ENCODE peak calls at places on chromosomes 2 and 18, in ten cellular contexts. J, Q, T, N, P, I, O, R, L and V are unnamed samples. For H3K4me1, the result is how much of the 10 kb centered on the place peaks cover.

GRCh38 chr2:144580521-144581153 is 60.7 kb upstream of the ZEB2 start:
- DNase-seq in J (no peak), Q (no peak), T (no peak), N (no peak), P (no peak), I (no peak), O (peak), R (no peak), L (no peak), V (no peak)

GRCh38 chr2:46179037-46179621 is 118.1 kb upstream of the EPAS1 start:
- DNase-seq in J (no peak), Q (no peak), T (peak), N (no peak), P (peak), I (peak), O (peak), R (no peak), L (peak), V (peak)

GRCh38 chr2:33000986-33001385 is 54.2 kb downstream of the LTBP1 start:
- DNase-seq in J (peak), Q (no peak), T (no peak), N (no peak), P (peak), I (no peak), O (no peak), R (no peak), L (no peak), V (no peak)

GRCh38 chr2:241304039-241304670 is 11.3 kb downstream of the HDLBP start:
- DNase-seq in J (no peak), Q (no peak), T (no peak), N (no peak), P (no peak), I (no peak), O (no peak), R (no peak), L (no peak), V (no peak)

GRCh38 chr2:231530099-231531085 is at the start of gene NMUR1:
- DNase-seq in J (no peak), Q (peak), T (peak), N (peak), P (no peak), I (peak), O (peak), R (peak), L (peak), V (peak)

GRCh38 chr2:45652090-45653050 is 895 bp downstream of the PRKCE start:
- DNase-seq in J (no peak), Q (no peak), T (peak), N (no peak), P (peak), I (peak), O (no peak), R (peak), L (peak), V (peak)

GRCh38 chr2:113762377-113763118 is 6.1 kb upstream of the SLC35F5 start:
- DNase-seq in J (no peak), Q (no peak), T (no peak), N (no peak), P (peak), I (no peak), O (no peak), R (no peak), L (no peak), V (no peak)

GRCh38 chr2:75241696-75242095 is 42.4 kb upstream of the TACR1 start:
- DNase-seq in J (peak), Q (no peak), T (no peak), N (peak), P (peak), I (no peak), O (peak), R (no peak), L (no peak), V (no peak)

GRCh38 chr2:169715379-169716228 is 18.0 kb upstream of the KLHL23 start:
- DNase-seq in J (peak), Q (no peak), T (peak), N (no peak), P (peak), I (peak), O (peak), R (peak), L (no peak), V (peak)

GRCh38 chr2:48600917-48601316 is 16.7 kb upstream of the GTF2A1L start:
- DNase-seq in J (no peak), Q (no peak), T (no peak), N (no peak), P (peak), I (no peak), O (no peak), R (no peak), L (no peak), V (no peak)

GRCh38 chr2:231667497-231667896 is 40.8 kb upstream of the PTMA start:
- DNase-seq in J (no peak), Q (no peak), T (no peak), N (no peak), P (no peak), I (no peak), O (no peak), R (peak), L (no peak), V (no peak)

GRCh38 chr2:109014476-109014875 is 25.5 kb upstream of the EDAR start:
- DNase-seq in J (no peak), Q (no peak), T (no peak), N (no peak), P (no peak), I (no peak), O (no peak), R (no peak), L (no peak), V (no peak)

GRCh38 chr2:147679664-147680502 is 164.9 kb upstream of the ACVR2A start:
- DNase-seq in J (no peak), Q (no peak), T (no peak), N (no peak), P (peak), I (no peak), O (no peak), R (no peak), L (no peak), V (no peak)

GRCh38 chr2:182615036-182615435 is 101.0 kb upstream of the DNAJC10 start:
- DNase-seq in J (no peak), Q (no peak), T (no peak), N (no peak), P (no peak), I (no peak), O (no peak), R (no peak), L (no peak), V (no peak)

DNA sequence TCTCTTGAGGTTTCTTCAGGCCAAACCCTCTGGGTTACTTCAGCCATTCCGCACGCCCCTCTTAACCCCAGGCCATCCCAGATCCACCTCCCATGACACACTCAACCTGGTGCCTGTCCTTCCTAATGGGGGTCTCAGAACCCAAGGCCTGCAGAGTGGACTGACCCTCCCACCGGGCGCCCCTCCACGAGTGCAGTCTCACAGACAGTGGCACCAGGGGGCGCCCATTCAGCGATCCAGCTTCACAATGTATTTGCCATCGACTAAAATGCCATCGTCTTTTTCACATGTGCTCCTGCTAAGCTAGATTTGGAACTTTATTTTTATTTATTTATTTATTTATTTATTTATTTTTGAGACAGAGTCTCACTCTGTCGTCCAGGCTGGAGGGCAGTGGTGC is 38.5 kb downstream of the INPP5D start:
- DNase-seq in J (peak), Q (no peak), T (peak), N (peak), P (peak), I (peak), O (no peak), R (peak), L (no peak), V (peak)
- TF ChIP-seq CTCF in J (peak), Q (peak), T (peak), N (peak), P (peak), I (no peak), O (peak), R (no peak), L (peak), V (no peak)

GRCh38 chr2:101001713-101002561 is at the start of gene RPL31:
- DNase-seq in J (peak), Q (peak), T (peak), N (peak), P (peak), I (peak), O (peak), R (peak), L (peak), V (peak)

GRCh38 chr2:100997509-100998234 is 4.4 kb upstream of the RPL31 start:
- DNase-seq in J (no peak), Q (no peak), T (no peak), N (no peak), P (no peak), I (no peak), O (no peak), R (no peak), L (no peak), V (no peak)

GRCh38 chr2:100995309-100996075 is 6.6 kb upstream of the RPL31 start:
- DNase-seq in J (no peak), Q (no peak), T (no peak), N (no peak), P (no peak), I (no peak), O (no peak), R (no peak), L (no peak), V (no peak)

GRCh38 chr2:100999995-101000394 is 2.1 kb upstream of the RPL31 start:
- DNase-seq in J (no peak), Q (no peak), T (no peak), N (no peak), P (no peak), I (no peak), O (no peak), R (no peak), L (no peak), V (no peak)

GRCh38 chr2:100998235-100998573 is 3.9 kb upstream of the RPL31 start:
- DNase-seq in J (no peak), Q (no peak), T (no peak), N (no peak), P (no peak), I (no peak), O (no peak), R (no peak), L (no peak), V (no peak)
- TF ChIP-seq POLR2A in J (no peak), Q (no peak), T (no peak), N (no peak), P (no peak), I (no peak), O (no peak), R (no peak), L (no peak), V (no peak)

DNA sequence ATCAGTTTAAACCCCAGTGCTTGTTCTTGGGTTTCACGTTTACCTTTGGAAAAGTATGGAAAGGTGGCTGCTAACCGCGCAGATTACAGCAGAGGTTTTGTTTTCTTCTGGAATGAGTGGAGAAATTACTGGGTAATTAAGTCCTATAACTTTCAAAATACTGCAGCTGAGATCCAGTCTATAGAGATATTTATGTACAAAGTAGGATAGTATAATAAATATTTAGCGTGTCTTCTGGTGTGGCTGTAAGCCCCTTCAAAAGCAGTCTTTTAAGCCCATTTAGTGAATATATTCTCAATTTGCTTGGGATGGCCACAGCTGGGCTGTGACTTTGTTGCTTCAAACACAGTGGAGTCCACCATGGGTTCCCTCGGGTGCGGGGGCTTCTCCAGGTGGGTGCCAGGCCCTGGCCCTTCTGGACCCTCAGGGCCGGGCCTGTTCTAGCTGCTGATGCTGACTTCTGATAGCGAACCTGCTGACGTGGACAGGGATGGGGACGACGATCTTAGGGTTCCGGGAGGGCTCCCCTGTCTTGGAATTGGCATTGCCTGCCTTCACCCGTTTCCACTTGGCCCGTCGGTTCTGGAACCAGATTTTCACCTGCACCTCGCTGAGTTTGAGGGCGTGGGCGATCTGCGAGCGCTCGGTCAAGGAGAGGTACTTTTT is 2.6 kb downstream of the GBX2 start:
- DNase-seq in J (no peak), Q (no peak), T (no peak), N (no peak), P (no peak), I (peak), O (no peak), R (no peak), L (no peak), V (no peak)
- H3K4me1 ChIP-seq in J (under half), Q (under half), T (half or more), N (under half), P (under half), I (half or more), O (under half), R (under half), L (under half), V (half or more)

DNA sequence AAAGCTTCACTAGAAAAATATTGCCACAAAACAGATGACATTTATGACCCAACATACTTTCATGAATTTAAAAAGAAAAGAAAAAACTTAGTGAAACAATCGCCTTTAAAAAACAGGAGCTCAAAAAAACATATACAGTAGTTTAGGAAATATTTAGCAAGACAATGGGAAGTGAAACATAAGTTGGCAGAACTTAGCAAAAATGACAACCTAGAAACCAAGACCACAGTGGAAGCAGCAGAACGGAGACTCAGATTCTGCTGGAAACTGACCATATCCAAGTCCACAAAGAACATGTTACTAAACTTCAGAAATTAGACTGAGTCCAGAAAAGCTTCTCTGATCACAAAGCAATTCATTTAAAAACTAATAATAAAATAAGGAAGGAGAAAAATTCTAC is 41.8 kb upstream of the CTAGE1 start:
- DNase-seq in J (no peak), Q (no peak), T (no peak), N (no peak), P (no peak), I (no peak), O (no peak), R (no peak), L (no peak), V (no peak)
- TF ChIP-seq CTCF in J (no peak), Q (no peak), T (no peak), N (no peak), P (no peak), I (no peak), O (no peak), R (no peak), L (no peak), V (no peak)

DNA sequence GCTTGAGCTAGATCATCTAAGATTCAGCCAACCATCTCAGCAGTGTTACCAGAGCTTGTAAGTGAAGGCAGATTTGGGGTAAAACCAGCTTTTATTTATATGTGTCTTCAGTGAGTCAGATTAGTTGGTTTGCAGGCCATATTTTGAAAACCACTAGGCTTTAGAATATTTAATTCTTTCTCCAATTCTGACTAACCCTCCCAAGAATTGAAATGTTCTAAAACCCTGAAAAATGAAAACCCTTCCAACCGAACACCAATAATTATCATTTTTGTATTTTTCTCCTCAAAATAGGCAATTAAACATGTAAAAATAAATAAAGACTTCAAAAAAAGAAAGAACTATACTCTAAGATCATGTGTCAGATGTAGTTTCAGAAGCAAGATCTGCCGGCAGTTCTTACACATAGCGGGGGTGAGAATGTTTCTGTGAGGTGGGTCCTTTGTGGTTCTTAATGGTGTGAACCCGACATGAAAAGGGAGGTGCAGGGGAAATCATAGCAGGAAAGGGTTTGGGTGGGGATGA is 14.2 kb downstream of the PLEK start:
- DNase-seq in J (no peak), Q (no peak), T (no peak), N (no peak), P (no peak), I (no peak), O (no peak), R (no peak), L (no peak), V (no peak)
- TF ChIP-seq POLR2A in J (no peak), Q (no peak), T (no peak), N (no peak), P (no peak), I (no peak), O (no peak), R (no peak), L (no peak), V (no peak)

DNA sequence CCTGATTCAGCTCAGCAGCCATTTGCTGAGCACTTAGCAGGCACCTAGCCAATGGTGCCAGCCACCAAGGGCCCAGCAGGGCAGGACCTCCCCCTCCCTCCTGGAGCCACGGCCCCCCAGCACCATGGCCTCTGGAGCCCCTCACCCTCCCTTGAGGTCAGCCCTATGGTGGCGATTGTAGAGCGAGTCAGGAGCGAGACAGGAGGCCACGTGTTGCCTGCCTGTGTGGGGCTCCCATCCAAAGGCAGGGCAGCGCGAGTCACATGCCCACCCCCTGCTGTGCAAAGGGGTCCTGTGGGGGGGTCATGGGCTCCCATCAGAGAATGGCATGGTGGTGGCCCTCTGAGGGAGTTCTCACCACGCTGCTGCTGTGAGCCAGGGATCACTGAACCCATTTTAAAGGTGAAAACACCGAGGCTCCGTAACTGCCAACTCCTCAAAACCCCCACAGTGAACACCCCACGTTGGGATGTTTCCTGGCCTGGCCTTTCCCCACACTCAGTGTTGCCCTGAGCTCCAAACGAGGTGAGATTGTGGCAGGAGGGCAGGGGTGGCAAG is 35.6 kb downstream of the RAMP1 start:
- DNase-seq in J (no peak), Q (no peak), T (no peak), N (no peak), P (no peak), I (peak), O (no peak), R (no peak), L (no peak), V (no peak)
- H3K4me1 ChIP-seq in J (under half), Q (under half), T (half or more), N (under half), P (under half), I (half or more), O (under half), R (under half), L (under half), V (under half)